ENCODE peak calls at places on chromosome 15, in seven cellular contexts. F is upper lobe of right lung; G is activated naive CD4-positive, alpha-beta T cell treated with anti-CD3 and anti-CD28 coated beads, Interleukin-2, amount 10 ng/mL, durations not matched to agents 7 days and 5 days; J is NCI-H1092; K is mammary epithelial cell; U is AG09309; H is T-helper 9 cell. R is an unnamed sample.

GRCh38 chr15:39792954-39793353 is 10.3 kb upstream of the FSIP1 start:
- DNase-seq in F (no peak), G (no peak), J (no peak), K (no peak), U (no peak), H (no peak), R (no peak)

GRCh38 chr15:48309740-48310139 is 21.5 kb upstream of the DUT start:
- DNase-seq in F (no peak), G (no peak), J (no peak), K (peak; percentile 67), U (no peak), H (no peak), R (no peak)

GRCh38 chr15:37765809-37766208 is 168.6 kb upstream of the TMCO5A start:
- DNase-seq in F (no peak), G (no peak), J (peak; percentile 23), K (no peak), U (no peak), H (no peak), R (no peak)

GRCh38 chr15:28915041-28915810 is 29.5 kb downstream of the APBA2 start:
- DNase-seq in F (no peak), G (no peak), J (no peak), K (no peak), U (no peak), H (no peak), R (no peak)

GRCh38 chr15:77555232-77555631 is 77.5 kb downstream of the LINGO1 start:
- DNase-seq in F (no peak), G (no peak), J (no peak), K (no peak), U (no peak), H (no peak), R (no peak)

GRCh38 chr15:95995375-95996168 is 334.9 kb upstream of the NR2F2 start:
- DNase-seq in F (no peak), G (no peak), J (no peak), K (peak; percentile 13), U (no peak), H (no peak), R (no peak)

GRCh38 chr15:79673416-79674123 is 223.2 kb downstream of the MTHFS start:
- DNase-seq in F (no peak), G (no peak), J (no peak), K (peak; percentile 20), U (peak; percentile 27), H (no peak), R (no peak)

GRCh38 chr15:36961956-36962355 is 138.4 kb downstream of the MEIS2 start:
- DNase-seq in F (no peak), G (no peak), J (no peak), K (no peak), U (no peak), H (no peak), R (no peak)

GRCh38 chr15:99154271-99154670 is 49.4 kb downstream of the SYNM start:
- DNase-seq in F (no peak), G (no peak), J (no peak), K (no peak), U (no peak), H (no peak), R (no peak)

GRCh38 chr15:72199721-72200212 is 2.2 kb upstream of the GRAMD2A start:
- DNase-seq in F (peak; percentile 82), G (peak; percentile 82), J (no peak), K (peak; percentile 65), U (peak; percentile 27), H (peak; percentile 62), R (peak; percentile 75)